ENCODE peak calls at places on chromosomes 11 and 22, in seven cellular contexts. T, L, K, R, Q, N and M are unnamed samples.

GRCh38 chr22:48307941-48308340 is 1519.7 kb downstream of the BRD1 start:
- DNase-seq in N (no peak), T (no peak), K (no peak), R (peak), Q (no peak), L (no peak), M (no peak)

GRCh38 chr11:78788533-78788932 is 213.9 kb upstream of the NARS2 start:
- DNase-seq in L (no peak), Q (no peak), N (no peak), K (no peak), T (no peak), R (no peak), M (no peak)

GRCh38 chr11:57971272-57972012 is 52.2 kb upstream of the OR9Q1 start:
- DNase-seq in N (no peak), R (no peak), K (no peak), L (no peak), Q (no peak), T (no peak), M (no peak)

GRCh38 chr11:91591021-91591420 is 633.6 kb upstream of the FAT3 start:
- DNase-seq in T (no peak), R (no peak), Q (no peak), N (no peak), L (no peak), K (no peak), M (no peak)

GRCh38 chr11:86610559-86611341 is 61.7 kb downstream of the ME3 start:
- DNase-seq in K (no peak), Q (no peak), R (no peak), T (no peak), L (no peak), N (no peak), M (no peak)

GRCh38 chr11:66782726-66783125 is 53.7 kb upstream of the SPTBN2 start:
- DNase-seq in Q (no peak), R (no peak), K (no peak), N (no peak), T (no peak), L (peak), M (no peak)

GRCh38 chr11:123202723-123203122 is 7.7 kb upstream of the CLMP start:
- DNase-seq in Q (no peak), R (no peak), T (no peak), L (no peak), K (no peak), N (no peak), M (no peak)

GRCh38 chr22:27206747-27207133 is 549.4 kb downstream of the MIAT start:
- DNase-seq in T (no peak), R (no peak), L (no peak), N (no peak), Q (no peak), K (no peak), M (no peak)

GRCh38 chr11:6405039-6405667 is 13.7 kb downstream of the APBB1 start:
- DNase-seq in N (no peak), L (no peak), T (no peak), R (peak), Q (peak), K (peak), M (peak)

GRCh38 chr22:44869196-44869595 is 116.8 kb downstream of the ARHGAP8 start:
- DNase-seq in Q (no peak), N (no peak), K (no peak), L (no peak), R (no peak), T (no peak), M (no peak)

GRCh38 chr11:30635401-30635989 is 49.3 kb upstream of the MPPED2 start:
- DNase-seq in Q (peak), R (no peak), N (no peak), L (no peak), T (no peak), K (no peak), M (no peak)

GRCh38 chr11:46513934-46514342 is 79.9 kb downstream of the AMBRA1 start:
- DNase-seq in Q (peak), N (no peak), L (no peak), K (peak), R (no peak), T (no peak), M (no peak)

GRCh38 chr22:42632096-42632495 is 8.3 kb downstream of the ATP5MGL start:
- DNase-seq in Q (no peak), T (no peak), L (no peak), N (no peak), K (no peak), R (no peak), M (no peak)

GRCh38 chr11:69249641-69250502 is 44.1 kb upstream of the MYEOV start:
- DNase-seq in K (peak), L (no peak), N (no peak), Q (no peak), T (no peak), R (peak), M (peak)

GRCh38 chr11:34214961-34215805 is 109.8 kb downstream of the NAT10 start:
- DNase-seq in R (no peak), L (peak), K (no peak), N (peak), T (no peak), Q (no peak), M (no peak)

GRCh38 chr11:47523491-47524199 is 29.3 kb downstream of the CELF1 start:
- DNase-seq in T (no peak), L (peak), Q (peak), N (peak), K (peak), R (no peak), M (peak)

GRCh38 chr22:49768961-49769690 is 58.5 kb downstream of the BRD1 start:
- DNase-seq in K (peak), T (no peak), R (no peak), L (peak), N (no peak), Q (no peak), M (no peak)

GRCh38 chr22:19419464-19420178 is 11.9 kb downstream of the HIRA start:
- DNase-seq in N (no peak), L (no peak), K (peak), T (no peak), R (no peak), Q (no peak), M (no peak)

GRCh38 chr11:89612111-89612510 is 98.0 kb upstream of the TRIM77 start:
- DNase-seq in Q (no peak), T (no peak), N (no peak), R (no peak), L (no peak), K (no peak), M (no peak)

GRCh38 chr11:48081151-48082010 is 101.0 kb downstream of the PTPRJ start:
- DNase-seq in K (peak), N (peak), L (peak), R (peak), T (no peak), Q (peak), M (peak)

GRCh38 chr11:65392899-65393298 is 6.5 kb downstream of the FRMD8 start:
- DNase-seq in Q (peak), R (no peak), T (no peak), N (no peak), L (no peak), K (no peak), M (no peak)

GRCh38 chr11:28245131-28245530 is 136.9 kb downstream of the METTL15 start:
- DNase-seq in Q (no peak), N (no peak), K (no peak), L (no peak), R (no peak), T (no peak), M (no peak)

GRCh38 chr11:19646921-19647320 is 65.7 kb upstream of the NAV2 start:
- DNase-seq in N (peak), T (no peak), K (peak), Q (no peak), R (no peak), L (peak), M (no peak)

GRCh38 chr11:113397212-113397611 is 9.6 kb downstream of the ANKK1 start:
- DNase-seq in N (no peak), K (no peak), R (no peak), Q (no peak), L (no peak), T (no peak), M (no peak)

GRCh38 chr11:128796275-128796674 is 70.8 kb downstream of the KCNJ1 start:
- DNase-seq in R (no peak), N (no peak), T (no peak), Q (no peak), K (peak), L (peak), M (no peak)

GRCh38 chr11:35242412-35242811 is 103.4 kb downstream of the CD44 start:
- DNase-seq in R (no peak), L (peak), Q (no peak), N (no peak), K (no peak), T (no peak), M (no peak)

GRCh38 chr11:118868659-118869058 is 15.0 kb upstream of the CXCR5 start:
- DNase-seq in T (no peak), N (no peak), K (no peak), L (no peak), Q (no peak), R (no peak), M (no peak)

GRCh38 chr11:74822187-74822586 is 73.5 kb downstream of the RNF169 start:
- DNase-seq in K (peak), N (peak), R (no peak), L (peak), T (no peak), Q (peak), M (no peak)

GRCh38 chr11:38710262-38710661 is 2112.2 kb upstream of the RAG2 start:
- DNase-seq in N (no peak), Q (no peak), K (no peak), R (no peak), T (no peak), L (no peak), M (no peak)

GRCh38 chr11:63862923-63863322 is 24.0 kb downstream of the MARK2 start:
- DNase-seq in R (no peak), Q (no peak), N (no peak), K (no peak), L (no peak), T (no peak), M (peak)

GRCh38 chr22:49574861-49575702 is 252.6 kb downstream of the BRD1 start:
- DNase-seq in R (peak), N (peak), Q (no peak), L (no peak), K (no peak), T (no peak), M (peak)

GRCh38 chr11:67117667-67118058 is 1.4 kb upstream of the KDM2A start:
- DNase-seq in Q (no peak), L (no peak), K (no peak), R (no peak), T (peak), N (no peak), M (peak)

GRCh38 chr11:12318791-12319733 is 58.3 kb upstream of the PARVA start:
- DNase-seq in R (no peak), N (peak), T (no peak), Q (no peak), K (peak), L (peak), M (no peak)

GRCh38 chr11:134330611-134331564 is 900 bp upstream of the GLB1L2 start:
- DNase-seq in T (no peak), K (no peak), Q (no peak), R (no peak), L (no peak), N (no peak), M (no peak)

GRCh38 chr22:25062378-25063095 is 110.0 kb downstream of the KIAA1671 start:
- DNase-seq in Q (no peak), N (no peak), R (no peak), T (peak), L (no peak), K (no peak), M (no peak)

GRCh38 chr11:10407055-10407454 is 48.0 kb upstream of the AMPD3 start:
- DNase-seq in R (no peak), K (peak), N (no peak), L (peak), Q (no peak), T (no peak), M (no peak)

GRCh38 chr11:2890466-2891241 is 5.1 kb upstream of the CDKN1C start:
- DNase-seq in K (peak), Q (no peak), L (no peak), N (no peak), T (no peak), R (no peak), M (peak)

GRCh38 chr22:41446057-41446501 is 522 bp downstream of the TOB2 start:
- DNase-seq in N (no peak), L (no peak), T (peak), R (no peak), K (no peak), Q (no peak), M (peak)

GRCh38 chr22:46563381-46564083 is 26.1 kb upstream of the CELSR1 start:
- DNase-seq in L (peak), K (peak), N (no peak), Q (peak), T (peak), R (no peak), M (peak)

GRCh38 chr11:128717581-128717980 is 23.7 kb downstream of the FLI1 start:
- DNase-seq in Q (no peak), L (no peak), N (no peak), K (no peak), T (no peak), R (no peak), M (no peak)